ENCODE peak calls at places on chromosomes 2 and 18, in four cellular contexts. One of them, this sample, is unnamed.
A peak's percentile ranks its signal among the peaks of the same experiment; 100 is the strongest.

GRCh38 chr2:202881570-202881969 is 10.0 kb upstream of the ICA1L start:
- DNase-seq in endodermal cell: no peak
- DNase-seq in SK-N-SH: no peak
- DNase-seq in fibroblast of lung: no peak
- DNase-seq in this sample: no peak

GRCh38 chr2:174835797-174836255 is 71.6 kb upstream of the CHRNA1 start:
- DNase-seq in endodermal cell: no peak
- DNase-seq in SK-N-SH: no peak
- DNase-seq in fibroblast of lung: peak; percentile 97
- DNase-seq in this sample: no peak

GRCh38 chr2:145404690-145405089 is 884.8 kb upstream of the ZEB2 start:
- DNase-seq in endodermal cell: no peak
- DNase-seq in SK-N-SH: no peak
- DNase-seq in fibroblast of lung: no peak
- DNase-seq in this sample: no peak

GRCh38 chr2:167471734-167472133 is 583.5 kb downstream of the XIRP2 start:
- DNase-seq in endodermal cell: peak; percentile 63
- DNase-seq in SK-N-SH: no peak
- DNase-seq in fibroblast of lung: no peak
- DNase-seq in this sample: no peak

GRCh38 chr18:56447972-56448371 is 190.4 kb downstream of the TXNL1 start:
- DNase-seq in endodermal cell: no peak
- DNase-seq in SK-N-SH: no peak
- DNase-seq in fibroblast of lung: peak; percentile 34
- DNase-seq in this sample: no peak

GRCh38 chr2:148021059-148021985 is at the start of gene MBD5:
- DNase-seq in endodermal cell: peak; percentile 86
- DNase-seq in SK-N-SH: peak; percentile 26
- DNase-seq in fibroblast of lung: peak; percentile 70
- DNase-seq in this sample: peak; percentile 83

GRCh38 chr18:48455555-48456478 is 46.6 kb upstream of the ZBTB7C start:
- DNase-seq in endodermal cell: no peak
- DNase-seq in SK-N-SH: no peak
- DNase-seq in fibroblast of lung: peak; percentile 87
- DNase-seq in this sample: peak; percentile 72

GRCh38 chr2:99682280-99683060 is 192.7 kb upstream of the REV1 start:
- DNase-seq in endodermal cell: no peak
- DNase-seq in SK-N-SH: no peak
- DNase-seq in fibroblast of lung: no peak
- DNase-seq in this sample: no peak

GRCh38 chr2:121094845-121095244 is 190.2 kb downstream of the TFCP2L1 start:
- DNase-seq in endodermal cell: no peak
- DNase-seq in SK-N-SH: no peak
- DNase-seq in fibroblast of lung: no peak
- DNase-seq in this sample: no peak

GRCh38 chr2:120612931-120613330 is 122.7 kb upstream of the GLI2 start:
- DNase-seq in endodermal cell: no peak
- DNase-seq in SK-N-SH: no peak
- DNase-seq in fibroblast of lung: no peak
- DNase-seq in this sample: peak; percentile 25

GRCh38 chr2:47520825-47521665 is 118.1 kb downstream of the MSH2 start:
- DNase-seq in endodermal cell: peak; percentile 67
- DNase-seq in SK-N-SH: peak; percentile 96
- DNase-seq in fibroblast of lung: peak; percentile 55
- DNase-seq in this sample: peak; percentile 79

GRCh38 chr18:3397031-3397750 is 52.8 kb upstream of the TGIF1 start:
- DNase-seq in endodermal cell: no peak
- DNase-seq in SK-N-SH: no peak
- DNase-seq in fibroblast of lung: no peak
- DNase-seq in this sample: no peak

GRCh38 chr2:74845217-74845751 is 11.4 kb downstream of the HK2 start:
- DNase-seq in endodermal cell: peak; percentile 69
- DNase-seq in SK-N-SH: no peak
- DNase-seq in fibroblast of lung: peak; percentile 87
- DNase-seq in this sample: peak; percentile 93

GRCh38 chr2:132374961-132375360 is 41.6 kb upstream of the GPR39 start:
- DNase-seq in endodermal cell: no peak
- DNase-seq in SK-N-SH: no peak
- DNase-seq in fibroblast of lung: no peak
- DNase-seq in this sample: no peak

GRCh38 chr2:191899442-191899841 is 52.6 kb upstream of the CAVIN2 start:
- DNase-seq in endodermal cell: no peak
- DNase-seq in SK-N-SH: no peak
- DNase-seq in fibroblast of lung: peak; percentile 93
- DNase-seq in this sample: no peak

GRCh38 chr2:202178342-202178958 is 59.9 kb downstream of the SUMO1 start:
- DNase-seq in endodermal cell: peak; percentile 86
- DNase-seq in SK-N-SH: peak; percentile 68
- DNase-seq in fibroblast of lung: peak; percentile 80
- DNase-seq in this sample: no peak

GRCh38 chr2:18117592-18117991 is 239.1 kb downstream of the KCNS3 start:
- DNase-seq in endodermal cell: peak; percentile 78
- DNase-seq in SK-N-SH: peak; percentile 19
- DNase-seq in fibroblast of lung: peak; percentile 61
- DNase-seq in this sample: no peak

GRCh38 chr2:39929531-39929930 is 150.5 kb upstream of the THUMPD2 start:
- DNase-seq in endodermal cell: no peak
- DNase-seq in SK-N-SH: no peak
- DNase-seq in fibroblast of lung: no peak
- DNase-seq in this sample: no peak

GRCh38 chr2:60819155-60819862 is 62.1 kb upstream of the REL start:
- DNase-seq in endodermal cell: no peak
- DNase-seq in SK-N-SH: no peak
- DNase-seq in fibroblast of lung: no peak
- DNase-seq in this sample: peak; percentile 78

GRCh38 chr18:56565596-56566355 is 72.6 kb downstream of the TXNL1 start:
- DNase-seq in endodermal cell: no peak
- DNase-seq in SK-N-SH: peak; percentile 27
- DNase-seq in fibroblast of lung: peak; percentile 89
- DNase-seq in this sample: no peak

GRCh38 chr2:215833531-215834162 is 179.7 kb downstream of the MREG start:
- DNase-seq in endodermal cell: no peak
- DNase-seq in SK-N-SH: no peak
- DNase-seq in fibroblast of lung: peak; percentile 86
- DNase-seq in this sample: no peak

GRCh38 chr2:14352067-14352466 is 280.4 kb upstream of the LRATD1 start:
- DNase-seq in endodermal cell: no peak
- DNase-seq in SK-N-SH: no peak
- DNase-seq in fibroblast of lung: no peak
- DNase-seq in this sample: no peak

GRCh38 chr2:205274801-205275200 is 407.5 kb upstream of the NRP2 start:
- DNase-seq in endodermal cell: no peak
- DNase-seq in SK-N-SH: no peak
- DNase-seq in fibroblast of lung: no peak
- DNase-seq in this sample: no peak

GRCh38 chr2:227853765-227854271 is 17.6 kb upstream of the DAW1 start:
- DNase-seq in endodermal cell: no peak
- DNase-seq in SK-N-SH: no peak
- DNase-seq in fibroblast of lung: no peak
- DNase-seq in this sample: no peak

GRCh38 chr2:208872591-208872990 is 466.0 kb downstream of the PTH2R start:
- DNase-seq in endodermal cell: no peak
- DNase-seq in SK-N-SH: no peak
- DNase-seq in fibroblast of lung: no peak
- DNase-seq in this sample: no peak

GRCh38 chr2:134137182-134137595 is 116.7 kb upstream of the MGAT5 start:
- DNase-seq in endodermal cell: no peak
- DNase-seq in SK-N-SH: no peak
- DNase-seq in fibroblast of lung: peak; percentile 40
- DNase-seq in this sample: no peak

GRCh38 chr18:10072659-10073309 is 159.0 kb downstream of the VAPA start:
- DNase-seq in endodermal cell: no peak
- DNase-seq in SK-N-SH: no peak
- DNase-seq in fibroblast of lung: peak; percentile 59
- DNase-seq in this sample: no peak

GRCh38 chr2:225740086-225740485 is 340.6 kb downstream of the NYAP2 start:
- DNase-seq in endodermal cell: no peak
- DNase-seq in SK-N-SH: no peak
- DNase-seq in fibroblast of lung: peak; percentile 35
- DNase-seq in this sample: no peak

GRCh38 chr18:48842259-48843061 is 108.3 kb downstream of the SMAD7 start:
- DNase-seq in endodermal cell: peak; percentile 63
- DNase-seq in SK-N-SH: no peak
- DNase-seq in fibroblast of lung: no peak
- DNase-seq in this sample: peak; percentile 87

GRCh38 chr18:10225300-10225699 is 229.1 kb upstream of the APCDD1 start:
- DNase-seq in endodermal cell: no peak
- DNase-seq in SK-N-SH: no peak
- DNase-seq in fibroblast of lung: no peak
- DNase-seq in this sample: no peak

GRCh38 chr18:37577051-37577611 is 11.5 kb upstream of the CELF4 start:
- DNase-seq in endodermal cell: peak; percentile 92
- DNase-seq in SK-N-SH: no peak
- DNase-seq in fibroblast of lung: no peak
- DNase-seq in this sample: no peak

GRCh38 chr18:32048507-32049091 is 30.0 kb downstream of the RNF125 start:
- DNase-seq in endodermal cell: no peak
- DNase-seq in SK-N-SH: no peak
- DNase-seq in fibroblast of lung: peak; percentile 33
- DNase-seq in this sample: no peak

GRCh38 chr2:128362889-128363228 is 44.2 kb upstream of the HS6ST1 start:
- DNase-seq in endodermal cell: peak; percentile 94
- DNase-seq in SK-N-SH: no peak
- DNase-seq in fibroblast of lung: peak; percentile 52
- DNase-seq in this sample: peak; percentile 90

DNA sequence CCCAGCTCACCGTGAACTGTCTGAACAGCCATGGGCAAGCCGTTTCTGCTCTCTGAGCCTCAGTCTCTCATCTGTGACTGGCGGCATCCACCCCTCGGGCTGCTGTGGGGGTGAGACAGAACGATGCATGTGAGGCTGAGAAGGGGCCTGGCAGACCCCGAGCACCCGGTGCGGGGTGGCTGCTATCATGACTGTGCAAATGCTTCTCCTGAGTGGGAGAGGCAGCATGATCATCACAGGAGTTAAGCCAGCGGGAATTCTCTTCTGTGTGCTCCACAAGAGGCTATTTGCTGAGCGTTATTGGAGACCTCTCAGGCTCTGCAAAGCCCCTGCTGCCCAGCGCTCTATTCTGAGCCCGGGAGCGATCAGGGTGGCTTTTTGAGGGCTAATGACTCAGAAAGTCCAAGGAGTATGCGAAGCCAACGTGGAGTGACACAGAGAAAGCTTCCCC is 45.8 kb upstream of the ID2 start:
- DNase-seq in endodermal cell: no peak
- DNase-seq in SK-N-SH: no peak
- DNase-seq in fibroblast of lung: no peak
- DNase-seq in this sample: no peak
- H3K9ac ChIP-seq in endodermal cell: no peak overlapping the region
- H3K9ac ChIP-seq in SK-N-SH: no peak overlapping the region
- H3K9ac ChIP-seq in fibroblast of lung: no peak overlapping the region
- H3K9ac ChIP-seq in this sample: no peak overlapping the region

DNA sequence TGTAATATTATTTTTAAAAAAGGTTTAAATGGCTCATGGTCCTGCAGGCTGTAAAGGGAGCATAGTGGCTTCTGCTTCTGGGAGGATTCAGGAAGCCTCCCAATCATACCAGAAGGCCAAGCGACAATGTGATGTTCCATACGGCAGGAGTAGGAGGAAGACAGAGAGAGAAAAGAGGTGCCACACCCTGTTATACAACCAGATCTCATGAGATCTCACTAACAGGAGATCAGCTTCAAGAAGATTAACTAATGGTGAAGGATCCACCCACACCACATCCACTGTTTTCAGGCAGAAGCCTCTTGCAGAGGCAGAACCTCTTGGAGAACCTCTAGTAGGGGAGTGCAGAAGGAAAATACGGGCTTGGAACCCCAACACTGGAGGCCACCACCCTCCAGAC is 103.9 kb upstream of the TEKT4 start:
- DNase-seq in endodermal cell: no peak
- DNase-seq in SK-N-SH: no peak
- DNase-seq in fibroblast of lung: no peak
- DNase-seq in this sample: no peak
- H3K9me3 ChIP-seq in endodermal cell: peaks cover 42% of the 10 kb centered on the region
- H3K9me3 ChIP-seq in SK-N-SH: no peaks in the 10 kb centered on the region
- H3K9me3 ChIP-seq in fibroblast of lung: no peaks in the 10 kb centered on the region
- H3K9me3 ChIP-seq in this sample: no peaks in the 10 kb centered on the region

DNA sequence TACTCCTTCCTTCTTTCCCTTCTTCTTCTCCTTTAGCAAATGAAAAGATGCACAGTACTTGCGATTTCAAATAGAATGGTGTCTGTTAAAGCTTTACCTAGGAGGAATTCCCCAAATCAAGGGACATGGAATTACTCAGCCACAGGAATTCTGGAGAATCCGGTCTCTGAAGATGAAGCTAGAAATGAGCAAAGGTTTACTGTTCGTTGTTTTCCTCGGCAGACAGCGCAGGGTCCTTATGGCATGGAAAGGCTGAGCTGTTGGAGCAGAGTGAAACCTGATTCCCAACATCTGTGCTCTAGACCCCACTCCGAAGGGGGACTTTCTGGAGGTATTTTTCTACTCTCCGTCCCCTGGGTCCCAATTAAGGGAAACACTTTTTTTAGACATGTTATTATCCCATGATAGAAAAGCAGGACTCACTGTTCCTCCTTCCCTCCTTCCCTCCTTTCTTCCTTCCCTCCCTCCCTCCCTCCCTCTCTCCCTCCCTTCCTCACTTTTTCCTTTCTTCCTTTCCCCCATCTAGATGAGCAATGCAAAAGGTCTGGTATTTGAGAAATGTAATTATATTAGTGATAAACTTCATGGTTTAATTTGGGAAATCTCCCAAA is 47.1 kb downstream of the CDCA7 start:
- DNase-seq in endodermal cell: peak; percentile 61
- DNase-seq in SK-N-SH: no peak
- DNase-seq in fibroblast of lung: no peak
- DNase-seq in this sample: no peak
- H3K9ac ChIP-seq in endodermal cell: no peak overlapping the region
- H3K9ac ChIP-seq in SK-N-SH: no peak overlapping the region
- H3K9ac ChIP-seq in fibroblast of lung: no peak overlapping the region
- H3K9ac ChIP-seq in this sample: no peak overlapping the region

GRCh38 chr2:172535119-172535518 is 20.8 kb upstream of the PDK1 start:
- DNase-seq in endodermal cell: no peak
- DNase-seq in SK-N-SH: no peak
- DNase-seq in fibroblast of lung: no peak
- DNase-seq in this sample: no peak
- H3K9me3 ChIP-seq in endodermal cell: peaks cover 68% of the 10 kb centered on the region
- H3K9me3 ChIP-seq in SK-N-SH: no peaks in the 10 kb centered on the region
- H3K9me3 ChIP-seq in fibroblast of lung: no peaks in the 10 kb centered on the region
- H3K9me3 ChIP-seq in this sample: no peaks in the 10 kb centered on the region

GRCh38 chr2:216987176-216987809 is 127.4 kb upstream of the TNP1 start:
- DNase-seq in endodermal cell: no peak
- DNase-seq in SK-N-SH: no peak
- DNase-seq in fibroblast of lung: no peak
- DNase-seq in this sample: peak; percentile 63
- H3K9ac ChIP-seq in endodermal cell: no peak overlapping the region
- H3K9ac ChIP-seq in SK-N-SH: no peak overlapping the region
- H3K9ac ChIP-seq in fibroblast of lung: no peak overlapping the region
- H3K9ac ChIP-seq in this sample: no peak overlapping the region